ENCODE peak calls at places on chromosome 2, in four cellular contexts. F is K562, C is GM12878, U is H1. Y is an unnamed sample.

GRCh38 chr2:219309278-219309677 is at the start of gene PTPRN:
- DNase-seq in U (peak), C (no peak), F (peak), Y (no peak)

GRCh38 chr2:164847966-164848365 is 6.3 kb upstream of the COBLL1 start:
- DNase-seq in C (no peak), F (no peak), U (no peak), Y (no peak)

GRCh38 chr2:127403460-127403859 is 14.8 kb upstream of the PROC start:
- DNase-seq in F (no peak), C (no peak), U (no peak), Y (no peak)

GRCh38 chr2:238165288-238165921 is 6.6 kb downstream of the ERFE start:
- DNase-seq in C (no peak), U (no peak), F (no peak), Y (no peak)

GRCh38 chr2:30336978-30337841 is 105.9 kb downstream of the LBH start:
- DNase-seq in U (no peak), C (peak), F (no peak), Y (no peak)

GRCh38 chr2:56484906-56485305 is 301.1 kb downstream of the CCDC85A start:
- DNase-seq in F (no peak), C (no peak), U (no peak), Y (no peak)

GRCh38 chr2:55099878-55100820 is 49.9 kb upstream of the RTN4 start:
- DNase-seq in U (no peak), C (no peak), F (no peak), Y (no peak)

GRCh38 chr2:160221391-160222276 is 21.6 kb upstream of the ITGB6 start:
- DNase-seq in U (no peak), C (no peak), F (no peak), Y (no peak)

GRCh38 chr2:237682151-237682550 is 54.8 kb downstream of the LRRFIP1 start:
- DNase-seq in F (no peak), C (no peak), U (no peak), Y (no peak)

GRCh38 chr2:96580771-96581170 is 44.2 kb downstream of the ARID5A start:
- DNase-seq in C (no peak), F (peak), U (no peak), Y (peak)

GRCh38 chr2:16869711-16870110 is 204.1 kb upstream of the CYRIA start:
- DNase-seq in C (no peak), F (no peak), U (no peak), Y (no peak)

GRCh38 chr2:120704696-120705095 is 31.0 kb upstream of the GLI2 start:
- DNase-seq in U (no peak), C (no peak), F (no peak), Y (no peak)

GRCh38 chr2:234818937-234819336 is 132.9 kb upstream of the SH3BP4 start:
- DNase-seq in C (no peak), U (no peak), F (no peak), Y (no peak)

GRCh38 chr2:234306426-234307173 is 190.3 kb downstream of the ARL4C start:
- DNase-seq in C (no peak), U (no peak), F (no peak), Y (no peak)

GRCh38 chr2:61770746-61771145 is 83.1 kb downstream of the FAM161A start:
- DNase-seq in U (no peak), C (no peak), F (no peak), Y (peak)

GRCh38 chr2:191892391-191892790 is 45.5 kb upstream of the CAVIN2 start:
- DNase-seq in C (no peak), U (no peak), F (no peak), Y (no peak)
- TF ChIP-seq EGR1 in C (no peak), U (no peak), F (no peak), Y (no peak)

GRCh38 chr2:233060500-233061006 is 411 bp downstream of the INPP5D start:
- DNase-seq in U (no peak), C (no peak), F (no peak), Y (no peak)
- TF ChIP-seq POLR2A in U (no peak), C (no peak), F (no peak), Y (no peak)

DNA sequence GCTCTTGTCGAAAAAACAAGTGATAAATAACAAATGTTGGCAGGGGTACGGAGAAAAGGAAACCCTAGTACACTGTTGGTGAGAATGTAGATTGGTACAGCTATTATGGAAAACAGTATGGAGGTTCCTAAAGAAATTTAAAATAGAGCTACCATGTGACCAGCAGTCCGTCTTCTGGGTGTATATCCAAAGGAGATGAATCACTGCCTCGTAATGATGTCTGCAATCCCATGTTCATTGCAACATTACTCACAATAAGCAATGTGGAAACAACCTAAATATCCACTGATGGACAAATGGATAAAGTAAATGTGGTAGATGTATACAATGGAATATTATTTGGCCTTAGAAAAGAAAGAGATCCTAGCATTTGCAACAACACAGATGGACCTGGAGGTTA is 50.6 kb downstream of the SLC16A14 start:
- DNase-seq in U (no peak), F (no peak), C (no peak), Y (no peak)
- TF ChIP-seq EGR1 in U (no peak), F (no peak), C (no peak), Y (no peak)

GRCh38 chr2:73070651-73071451 is 661 bp downstream of the SFXN5 start:
- DNase-seq in C (peak), F (peak), U (peak), Y (peak)
- TF ChIP-seq POLR2A in C (peak), F (no peak), U (no peak), Y (peak)